ENCODE peak calls at places on chromosome 2, in ten cellular contexts. U, Q, G, B, X, S, Z, C, K and E are unnamed samples.
A peak's percentile ranks its signal among the peaks of the same experiment; 100 is the strongest.

GRCh38 chr2:23569761-23570383 is 184.9 kb downstream of the KLHL29 start:
- DNase-seq in U (no peak), Q (no peak), G (no peak), B (no peak), X (no peak), S (no peak), Z (no peak), C (no peak), K (no peak), E (no peak)

GRCh38 chr2:15539999-15540398 is 21.1 kb downstream of the NBAS start:
- DNase-seq in U (no peak), Q (no peak), G (no peak), B (no peak), X (no peak), S (no peak), Z (no peak), C (no peak), K (no peak), E (no peak)

GRCh38 chr2:165474621-165475269 is 5.2 kb downstream of the CSRNP3 start:
- DNase-seq in U (no peak), Q (no peak), G (peak; percentile 52), B (no peak), X (no peak), S (no peak), Z (no peak), C (no peak), K (no peak), E (no peak)

GRCh38 chr2:177599072-177599688 is 206.6 kb downstream of the AGPS start:
- DNase-seq in U (no peak), Q (no peak), G (no peak), B (no peak), X (no peak), S (no peak), Z (no peak), C (no peak), K (no peak), E (no peak)

GRCh38 chr2:239548965-239549595 is 148.3 kb upstream of the HDAC4 start:
- DNase-seq in U (peak; percentile 33), Q (no peak), G (no peak), B (no peak), X (no peak), S (no peak), Z (no peak), C (no peak), K (no peak), E (no peak)

GRCh38 chr2:30621836-30622235 is 174.8 kb downstream of the LCLAT1 start:
- DNase-seq in U (no peak), Q (no peak), G (no peak), B (no peak), X (no peak), S (no peak), Z (no peak), C (no peak), K (no peak), E (no peak)

GRCh38 chr2:30778611-30779010 is 28.6 kb downstream of the CAPN13 start:
- DNase-seq in U (no peak), Q (no peak), G (no peak), B (no peak), X (no peak), S (peak; percentile 22), Z (no peak), C (no peak), K (no peak), E (no peak)

GRCh38 chr2:64945973-64946736 is 43.0 kb upstream of the SLC1A4 start:
- DNase-seq in U (no peak), Q (no peak), G (no peak), B (no peak), X (no peak), S (peak; percentile 77), Z (peak; percentile 11), C (no peak), K (peak; percentile 5), E (no peak)

GRCh38 chr2:209334188-209335017 is 89.4 kb upstream of the MAP2 start:
- DNase-seq in U (peak; percentile 65), Q (no peak), G (peak; percentile 85), B (peak; percentile 57), X (peak; percentile 58), S (peak; percentile 47), Z (no peak), C (peak; percentile 17), K (peak; percentile 78), E (peak; percentile 14)

GRCh38 chr2:217616936-217617335 is 385.9 kb downstream of the TNS1 start:
- DNase-seq in U (no peak), Q (no peak), G (no peak), B (no peak), X (no peak), S (no peak), Z (no peak), C (no peak), K (no peak), E (no peak)

GRCh38 chr2:5111581-5111980 is 580.6 kb upstream of the SOX11 start:
- DNase-seq in U (no peak), Q (no peak), G (no peak), B (no peak), X (peak; percentile 70), S (no peak), Z (no peak), C (no peak), K (no peak), E (no peak)

GRCh38 chr2:100130595-100131391 is 11.6 kb downstream of the AFF3 start:
- DNase-seq in U (no peak), Q (no peak), G (no peak), B (no peak), X (no peak), S (no peak), Z (no peak), C (no peak), K (no peak), E (no peak)

GRCh38 chr2:27303093-27304025 is 4.9 kb downstream of the UCN start:
- DNase-seq in U (no peak), Q (no peak), G (peak; percentile 91), B (peak; percentile 52), X (peak; percentile 57), S (peak; percentile 59), Z (peak; percentile 35), C (peak; percentile 79), K (peak; percentile 85), E (no peak)

GRCh38 chr2:68779595-68779994 is 45.0 kb downstream of the ARHGAP25 start:
- DNase-seq in U (no peak), Q (no peak), G (no peak), B (no peak), X (no peak), S (no peak), Z (no peak), C (no peak), K (no peak), E (no peak)

GRCh38 chr2:192498747-192499146 is 304.0 kb upstream of the TMEFF2 start:
- DNase-seq in U (no peak), Q (no peak), G (peak; percentile 24), B (no peak), X (no peak), S (no peak), Z (no peak), C (no peak), K (peak; percentile 2), E (no peak)

GRCh38 chr2:58798787-58799186 is 557.7 kb upstream of the FANCL start:
- DNase-seq in U (no peak), Q (no peak), G (no peak), B (no peak), X (no peak), S (no peak), Z (no peak), C (no peak), K (no peak), E (no peak)

GRCh38 chr2:160837416-160837815 is 322.8 kb upstream of the TANK start:
- DNase-seq in U (no peak), Q (no peak), G (no peak), B (no peak), X (no peak), S (no peak), Z (no peak), C (no peak), K (no peak), E (no peak)

GRCh38 chr2:109195193-109196045 is 66.4 kb downstream of the SH3RF3 start:
- DNase-seq in U (peak; percentile 64), Q (no peak), G (no peak), B (no peak), X (no peak), S (peak; percentile 22), Z (no peak), C (no peak), K (no peak), E (no peak)

GRCh38 chr2:209556354-209556961 is 132.6 kb downstream of the MAP2 start:
- DNase-seq in U (no peak), Q (no peak), G (peak; percentile 47), B (peak; percentile 39), X (no peak), S (no peak), Z (no peak), C (peak; percentile 32), K (peak; percentile 23), E (no peak)

GRCh38 chr2:191875859-191876258 is 29.0 kb upstream of the CAVIN2 start:
- DNase-seq in U (no peak), Q (no peak), G (no peak), B (no peak), X (no peak), S (no peak), Z (no peak), C (no peak), K (no peak), E (no peak)

GRCh38 chr2:197168705-197169104 is 141.9 kb downstream of the ANKRD44 start:
- DNase-seq in U (no peak), Q (no peak), G (peak; percentile 95), B (peak; percentile 46), X (peak; percentile 22), S (peak; percentile 77), Z (peak; percentile 61), C (peak; percentile 65), K (peak; percentile 91), E (no peak)

GRCh38 chr2:113169002-113169530 is 4.7 kb upstream of the PSD4 start:
- DNase-seq in U (no peak), Q (no peak), G (no peak), B (no peak), X (no peak), S (no peak), Z (no peak), C (no peak), K (no peak), E (no peak)

GRCh38 chr2:140526575-140526974 is 1604.2 kb downstream of the LRP1B start:
- DNase-seq in U (no peak), Q (no peak), G (peak; percentile 3), B (no peak), X (no peak), S (no peak), Z (no peak), C (no peak), K (no peak), E (no peak)

GRCh38 chr2:68253211-68254068 is 1.1 kb upstream of the PPP3R1 start:
- DNase-seq in U (no peak), Q (no peak), G (no peak), B (no peak), X (no peak), S (no peak), Z (no peak), C (no peak), K (peak; percentile 51), E (no peak)

GRCh38 chr2:234490239-234491074 is 6.4 kb downstream of the ARL4C start:
- DNase-seq in U (no peak), Q (no peak), G (no peak), B (no peak), X (no peak), S (no peak), Z (no peak), C (no peak), K (no peak), E (no peak)

GRCh38 chr2:16773080-16773713 is 107.6 kb upstream of the CYRIA start:
- DNase-seq in U (no peak), Q (peak; percentile 15), G (peak; percentile 78), B (no peak), X (peak; percentile 13), S (no peak), Z (no peak), C (peak; percentile 24), K (peak; percentile 79), E (no peak)

GRCh38 chr2:65329551-65329950 is 101.9 kb downstream of the ACTR2 start:
- DNase-seq in U (no peak), Q (no peak), G (peak; percentile 18), B (no peak), X (no peak), S (no peak), Z (no peak), C (no peak), K (no peak), E (no peak)

GRCh38 chr2:43188561-43189386 is 37.6 kb downstream of the ZFP36L2 start:
- DNase-seq in U (no peak), Q (no peak), G (no peak), B (no peak), X (no peak), S (no peak), Z (no peak), C (no peak), K (no peak), E (no peak)